ENCODE peak calls at places on chromosomes 7 and 10, in ten cellular contexts. Z, C, M, J, K, T, V, S, B and P are unnamed samples.

GRCh38 chr10:132516771-132517725 is 20.5 kb upstream of the INPP5A start:
- DNase-seq in Z (no peak), C (peak), M (peak), J (peak), K (no peak), T (no peak), V (peak), S (peak), B (peak), P (peak)

GRCh38 chr10:19816420-19817250 is at the start of gene PLXDC2:
- DNase-seq in Z (no peak), C (peak), M (peak), J (peak), K (no peak), T (peak), V (peak), S (peak), B (no peak), P (peak)

GRCh38 chr10:52351911-52352310 is 37.8 kb downstream of the DKK1 start:
- DNase-seq in Z (no peak), C (no peak), M (peak), J (no peak), K (no peak), T (no peak), V (no peak), S (no peak), B (no peak), P (peak)

GRCh38 chr10:121310151-121310711 is 288.0 kb downstream of the FGFR2 start:
- DNase-seq in Z (no peak), C (no peak), M (no peak), J (no peak), K (no peak), T (no peak), V (no peak), S (no peak), B (no peak), P (no peak)

GRCh38 chr10:13860886-13861285 is 274.1 kb downstream of the PRPF18 start:
- DNase-seq in Z (no peak), C (no peak), M (no peak), J (no peak), K (no peak), T (no peak), V (no peak), S (no peak), B (no peak), P (no peak)

GRCh38 chr7:105304040-105304895 is 84.5 kb downstream of the SRPK2 start:
- DNase-seq in Z (peak), C (no peak), M (peak), J (no peak), K (no peak), T (no peak), V (peak), S (peak), B (no peak), P (peak)

GRCh38 chr7:98295467-98296220 is 14.2 kb downstream of the BRI3 start:
- DNase-seq in Z (no peak), C (no peak), M (no peak), J (no peak), K (no peak), T (no peak), V (peak), S (no peak), B (no peak), P (no peak)

GRCh38 chr7:157077986-157078644 is 60.6 kb upstream of the UBE3C start:
- DNase-seq in Z (no peak), C (peak), M (no peak), J (peak), K (no peak), T (no peak), V (no peak), S (no peak), B (no peak), P (no peak)

GRCh38 chr7:34067406-34067805 is 162.1 kb downstream of the BMPER start:
- DNase-seq in Z (no peak), C (no peak), M (no peak), J (no peak), K (no peak), T (no peak), V (no peak), S (no peak), B (no peak), P (no peak)

GRCh38 chr10:126972622-126973414 is 67.6 kb downstream of the DOCK1 start:
- DNase-seq in Z (no peak), C (no peak), M (peak), J (no peak), K (no peak), T (no peak), V (no peak), S (no peak), B (no peak), P (peak)

GRCh38 chr10:45155784-45156183 is 155.1 kb downstream of the ZNF22 start:
- DNase-seq in Z (no peak), C (peak), M (no peak), J (no peak), K (no peak), T (no peak), V (no peak), S (no peak), B (no peak), P (no peak)

GRCh38 chr10:119209050-119209735 is 1.8 kb downstream of the GRK5 start:
- DNase-seq in Z (no peak), C (peak), M (peak), J (no peak), K (peak), T (peak), V (no peak), S (peak), B (no peak), P (no peak)

GRCh38 chr10:3065622-3066021 is 1.7 kb upstream of the PFKP start:
- DNase-seq in Z (no peak), C (no peak), M (no peak), J (no peak), K (no peak), T (no peak), V (no peak), S (no peak), B (no peak), P (no peak)

GRCh38 chr7:4128161-4128560 is 553.9 kb upstream of the FOXK1 start:
- DNase-seq in Z (no peak), C (no peak), M (no peak), J (no peak), K (no peak), T (no peak), V (no peak), S (no peak), B (no peak), P (no peak)

GRCh38 chr7:77931841-77932240 is 133.3 kb downstream of the PHTF2 start:
- DNase-seq in Z (no peak), C (no peak), M (no peak), J (no peak), K (no peak), T (no peak), V (no peak), S (no peak), B (no peak), P (no peak)

GRCh38 chr7:35555934-35556333 is 139.0 kb downstream of the HERPUD2 start:
- DNase-seq in Z (no peak), C (no peak), M (peak), J (no peak), K (no peak), T (no peak), V (no peak), S (no peak), B (no peak), P (no peak)

GRCh38 chr7:378551-379455 is 88.8 kb downstream of the FOXL3 start:
- DNase-seq in Z (no peak), C (no peak), M (no peak), J (no peak), K (no peak), T (no peak), V (no peak), S (no peak), B (no peak), P (no peak)

GRCh38 chr7:1800876-1801275 is 130.8 kb downstream of the ELFN1 start:
- DNase-seq in Z (no peak), C (no peak), M (no peak), J (no peak), K (no peak), T (no peak), V (no peak), S (no peak), B (no peak), P (peak)

GRCh38 chr7:66771795-66772194 is 31.3 kb downstream of the RABGEF1 start:
- DNase-seq in Z (no peak), C (no peak), M (no peak), J (no peak), K (no peak), T (no peak), V (no peak), S (no peak), B (no peak), P (no peak)

GRCh38 chr7:153939177-153939576 is 113.0 kb upstream of the DPP6 start:
- DNase-seq in Z (no peak), C (no peak), M (no peak), J (no peak), K (no peak), T (no peak), V (no peak), S (no peak), B (peak), P (no peak)

GRCh38 chr10:118840071-118840775 is 85.5 kb upstream of the CACUL1 start:
- DNase-seq in Z (peak), C (no peak), M (peak), J (no peak), K (no peak), T (no peak), V (no peak), S (peak), B (no peak), P (no peak)

GRCh38 chr7:8356071-8356470 is 77.3 kb upstream of the NXPH1 start:
- DNase-seq in Z (no peak), C (no peak), M (no peak), J (no peak), K (no peak), T (no peak), V (no peak), S (no peak), B (no peak), P (no peak)

GRCh38 chr7:139231513-139232376 is 708 bp downstream of the UBN2 start:
- DNase-seq in Z (no peak), C (peak), M (peak), J (peak), K (peak), T (no peak), V (peak), S (peak), B (no peak), P (no peak)

GRCh38 chr10:132997517-132998265 is 55.3 kb upstream of the CFAP46 start:
- DNase-seq in Z (no peak), C (no peak), M (no peak), J (no peak), K (no peak), T (no peak), V (no peak), S (no peak), B (no peak), P (no peak)

GRCh38 chr7:105648561-105649401 is 67.5 kb upstream of the EFCAB10 start:
- DNase-seq in Z (peak), C (no peak), M (peak), J (no peak), K (no peak), T (no peak), V (no peak), S (no peak), B (peak), P (no peak)

GRCh38 chr7:46448478-46448877 is 527.4 kb upstream of the IGFBP3 start:
- DNase-seq in Z (no peak), C (no peak), M (no peak), J (no peak), K (no peak), T (no peak), V (no peak), S (no peak), B (no peak), P (no peak)

GRCh38 chr7:136104269-136104603 is 127.1 kb upstream of the MTPN start:
- DNase-seq in Z (no peak), C (no peak), M (peak), J (no peak), K (no peak), T (no peak), V (no peak), S (no peak), B (no peak), P (no peak)

GRCh38 chr10:87092861-87093460 is 1.7 kb downstream of the GLUD1 start:
- DNase-seq in Z (no peak), C (peak), M (peak), J (no peak), K (no peak), T (peak), V (peak), S (peak), B (no peak), P (no peak)

GRCh38 chr7:69961396-69961795 is 363.1 kb downstream of the AUTS2 start:
- DNase-seq in Z (no peak), C (no peak), M (no peak), J (no peak), K (no peak), T (no peak), V (no peak), S (no peak), B (no peak), P (no peak)

GRCh38 chr10:4586756-4587155 is 239.3 kb upstream of the AKR1E2 start:
- DNase-seq in Z (no peak), C (no peak), M (no peak), J (no peak), K (no peak), T (no peak), V (no peak), S (no peak), B (no peak), P (peak)

GRCh38 chr7:27262121-27262520 is 19.5 kb downstream of the EVX1 start:
- DNase-seq in Z (no peak), C (no peak), M (peak), J (no peak), K (no peak), T (no peak), V (no peak), S (no peak), B (no peak), P (no peak)

GRCh38 chr7:46767071-46767470 is 814.8 kb downstream of the TNS3 start:
- DNase-seq in Z (no peak), C (no peak), M (no peak), J (no peak), K (no peak), T (no peak), V (no peak), S (no peak), B (no peak), P (no peak)